ENCODE peak calls at places on chromosomes 12 and 14, in four cellular contexts. One of them, this sample, is unnamed.

GRCh38 chr12:115012861-115013667 is 329.1 kb upstream of the TBX3 start:
- DNase-seq in lower leg skin: no peak
- DNase-seq in brain microvascular endothelial cell: no peak
- DNase-seq in AG04450: no peak
- DNase-seq in this sample: peak

GRCh38 chr14:105180598-105181528 is at the start of gene NUDT14:
- DNase-seq in lower leg skin: peak
- DNase-seq in brain microvascular endothelial cell: peak
- DNase-seq in AG04450: no peak
- DNase-seq in this sample: peak

GRCh38 chr12:116441292-116441691 is 117.9 kb upstream of the MAP1LC3B2 start:
- DNase-seq in lower leg skin: no peak
- DNase-seq in brain microvascular endothelial cell: no peak
- DNase-seq in AG04450: no peak
- DNase-seq in this sample: peak

GRCh38 chr12:52148541-52149181 is 43.2 kb downstream of the KRT80 start:
- DNase-seq in lower leg skin: peak
- DNase-seq in brain microvascular endothelial cell: no peak
- DNase-seq in AG04450: no peak
- DNase-seq in this sample: peak

GRCh38 chr12:12582895-12583303 is 20.2 kb upstream of the DUSP16 start:
- DNase-seq in lower leg skin: no peak
- DNase-seq in brain microvascular endothelial cell: peak
- DNase-seq in AG04450: no peak
- DNase-seq in this sample: no peak

GRCh38 chr12:118983147-118983824 is 1.9 kb downstream of the SRRM4 start:
- DNase-seq in lower leg skin: no peak
- DNase-seq in brain microvascular endothelial cell: no peak
- DNase-seq in AG04450: no peak
- DNase-seq in this sample: no peak

GRCh38 chr12:41709463-41710285 is 435.0 kb downstream of the GXYLT1 start:
- DNase-seq in lower leg skin: no peak
- DNase-seq in brain microvascular endothelial cell: no peak
- DNase-seq in AG04450: no peak
- DNase-seq in this sample: no peak

GRCh38 chr14:95123895-95124579 is 33.3 kb downstream of the DICER1 start:
- DNase-seq in lower leg skin: no peak
- DNase-seq in brain microvascular endothelial cell: no peak
- DNase-seq in AG04450: no peak
- DNase-seq in this sample: no peak

GRCh38 chr14:65958664-65959562 is 527.3 kb upstream of the CCDC196 start:
- DNase-seq in lower leg skin: peak
- DNase-seq in brain microvascular endothelial cell: no peak
- DNase-seq in AG04450: no peak
- DNase-seq in this sample: peak

GRCh38 chr12:126493366-126494108 is 1428.3 kb downstream of the AACS start:
- DNase-seq in lower leg skin: no peak
- DNase-seq in brain microvascular endothelial cell: no peak
- DNase-seq in AG04450: no peak
- DNase-seq in this sample: no peak

GRCh38 chr14:102605026-102605425 is 12.6 kb downstream of the RCOR1 start:
- DNase-seq in lower leg skin: no peak
- DNase-seq in brain microvascular endothelial cell: no peak
- DNase-seq in AG04450: no peak
- DNase-seq in this sample: no peak

GRCh38 chr14:102604183-102604582 is 11.7 kb downstream of the RCOR1 start:
- DNase-seq in lower leg skin: no peak
- DNase-seq in brain microvascular endothelial cell: no peak
- DNase-seq in AG04450: no peak
- DNase-seq in this sample: no peak

GRCh38 chr14:102606296-102606695 is 13.8 kb downstream of the RCOR1 start:
- DNase-seq in lower leg skin: no peak
- DNase-seq in brain microvascular endothelial cell: no peak
- DNase-seq in AG04450: no peak
- DNase-seq in this sample: no peak

GRCh38 chr14:102610968-102611811 is 18.7 kb downstream of the RCOR1 start:
- DNase-seq in lower leg skin: no peak
- DNase-seq in brain microvascular endothelial cell: no peak
- DNase-seq in AG04450: no peak
- DNase-seq in this sample: no peak

DNA sequence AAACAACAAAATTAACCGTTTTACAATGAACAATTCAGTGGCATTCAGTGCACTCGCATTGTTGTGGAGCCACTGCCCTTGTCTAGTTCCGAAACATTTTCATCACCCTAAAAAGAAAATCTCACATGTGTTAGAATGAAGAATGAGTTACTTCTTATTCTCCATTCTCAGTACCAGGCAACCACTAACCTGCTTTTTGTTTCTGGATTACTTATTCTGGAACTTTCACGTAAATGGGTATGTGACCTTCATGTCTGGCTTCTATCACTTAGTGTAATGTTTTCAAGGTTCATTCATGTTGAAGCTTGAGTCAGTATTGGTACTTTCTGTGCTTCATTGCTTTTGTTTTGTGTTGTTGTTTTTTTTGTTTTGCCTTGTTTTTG is 15.6 kb downstream of the RCOR1 start:
- DNase-seq in lower leg skin: no peak
- DNase-seq in brain microvascular endothelial cell: no peak
- DNase-seq in AG04450: no peak
- DNase-seq in this sample: no peak
- TF ChIP-seq CTCF in lower leg skin: no peak
- TF ChIP-seq CTCF in brain microvascular endothelial cell: no peak
- TF ChIP-seq CTCF in AG04450: no peak
- TF ChIP-seq CTCF in this sample: no peak

GRCh38 chr14:64614214-64614613 is 64.5 kb downstream of the PPP1R36 start:
- DNase-seq in lower leg skin: no peak
- DNase-seq in brain microvascular endothelial cell: no peak
- DNase-seq in AG04450: no peak
- DNase-seq in this sample: no peak
- TF ChIP-seq CTCF in lower leg skin: no peak
- TF ChIP-seq CTCF in brain microvascular endothelial cell: no peak
- TF ChIP-seq CTCF in AG04450: no peak
- TF ChIP-seq CTCF in this sample: no peak

GRCh38 chr12:127893875-127894635 is 372.9 kb upstream of the TMEM132C start:
- DNase-seq in lower leg skin: no peak
- DNase-seq in brain microvascular endothelial cell: peak
- DNase-seq in AG04450: no peak
- DNase-seq in this sample: no peak
- TF ChIP-seq CTCF in lower leg skin: no peak
- TF ChIP-seq CTCF in brain microvascular endothelial cell: peak
- TF ChIP-seq CTCF in AG04450: no peak
- TF ChIP-seq CTCF in this sample: no peak

GRCh38 chr12:132218915-132219314 is 74.7 kb downstream of the NOC4L start:
- DNase-seq in lower leg skin: no peak
- DNase-seq in brain microvascular endothelial cell: no peak
- DNase-seq in AG04450: no peak
- DNase-seq in this sample: no peak
- TF ChIP-seq CTCF in lower leg skin: no peak
- TF ChIP-seq CTCF in brain microvascular endothelial cell: peak
- TF ChIP-seq CTCF in AG04450: peak
- TF ChIP-seq CTCF in this sample: peak

DNA sequence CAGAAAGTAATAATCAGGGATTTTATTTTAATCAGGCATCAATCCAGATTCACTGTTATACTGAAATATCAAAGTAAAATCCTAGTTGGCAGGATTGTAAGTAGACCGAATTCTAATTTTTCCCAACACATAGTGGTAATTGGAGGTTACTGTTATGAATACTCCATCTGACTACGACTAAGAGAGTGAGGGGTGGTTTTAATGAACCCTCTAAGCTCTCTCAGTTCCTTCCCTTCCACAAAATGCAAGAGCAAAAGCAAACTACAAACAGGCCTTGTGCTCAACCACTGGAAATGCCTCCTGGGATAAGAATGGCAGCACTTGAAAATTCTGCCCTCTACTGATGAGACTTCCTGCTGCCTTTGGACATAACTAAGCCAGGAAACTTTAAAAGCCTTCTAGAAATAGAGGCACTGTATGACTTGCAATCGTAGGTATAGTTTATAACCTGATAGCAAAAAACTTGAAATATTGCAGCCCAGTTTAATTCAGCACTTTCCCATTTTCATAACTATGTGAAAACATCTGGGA is 184.8 kb downstream of the SLC16A7 start:
- DNase-seq in lower leg skin: no peak
- DNase-seq in brain microvascular endothelial cell: peak
- DNase-seq in AG04450: no peak
- DNase-seq in this sample: no peak
- TF ChIP-seq CTCF in lower leg skin: no peak
- TF ChIP-seq CTCF in brain microvascular endothelial cell: peak
- TF ChIP-seq CTCF in AG04450: peak
- TF ChIP-seq CTCF in this sample: no peak

DNA sequence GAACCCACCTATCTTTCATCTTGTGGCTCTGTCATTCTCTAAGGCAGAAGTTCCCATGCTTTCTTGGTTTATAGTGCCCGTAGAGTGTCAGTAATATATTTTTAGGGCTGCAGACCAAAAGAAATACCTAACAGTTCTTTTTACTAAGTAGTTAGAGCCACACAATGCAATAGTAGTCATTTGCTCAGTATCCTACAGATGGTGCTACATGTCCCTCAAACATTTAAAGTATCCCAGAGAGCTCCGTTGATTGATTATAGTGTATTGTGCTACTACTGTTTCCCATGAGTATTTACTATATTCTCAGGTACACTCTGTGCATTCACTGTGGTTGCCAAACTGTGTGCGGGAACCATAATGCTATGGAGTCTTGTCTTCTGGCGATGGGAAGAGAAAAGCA is 4.7 kb upstream of the PLBD1 start:
- DNase-seq in lower leg skin: no peak
- DNase-seq in brain microvascular endothelial cell: no peak
- DNase-seq in AG04450: no peak
- DNase-seq in this sample: no peak
- TF ChIP-seq CTCF in lower leg skin: no peak
- TF ChIP-seq CTCF in brain microvascular endothelial cell: no peak
- TF ChIP-seq CTCF in AG04450: no peak
- TF ChIP-seq CTCF in this sample: no peak

GRCh38 chr12:39365364-39366001 is 77.4 kb downstream of the KIF21A start:
- DNase-seq in lower leg skin: no peak
- DNase-seq in brain microvascular endothelial cell: no peak
- DNase-seq in AG04450: no peak
- DNase-seq in this sample: no peak
- TF ChIP-seq CTCF in lower leg skin: no peak
- TF ChIP-seq CTCF in brain microvascular endothelial cell: no peak
- TF ChIP-seq CTCF in AG04450: no peak
- TF ChIP-seq CTCF in this sample: no peak

DNA sequence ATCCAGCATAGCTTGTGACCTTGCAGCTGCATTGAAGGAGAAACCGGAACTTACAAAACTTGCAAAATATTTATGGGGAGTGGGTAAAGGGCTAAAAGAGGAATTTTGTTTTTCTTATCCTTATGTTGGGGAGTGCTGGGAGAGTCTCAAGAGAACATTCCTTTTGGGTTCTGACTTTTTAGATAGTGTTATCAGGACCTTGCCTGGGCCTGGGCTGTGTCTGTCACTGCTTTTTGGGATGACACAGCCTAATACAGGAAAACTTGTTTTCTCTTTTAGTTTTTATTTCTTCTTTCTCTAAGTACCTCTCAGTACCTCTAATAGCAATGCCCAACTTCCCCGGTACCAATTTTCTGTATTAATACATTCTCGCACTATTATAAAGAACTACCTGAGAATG is 850.6 kb downstream of the RPS29 start:
- DNase-seq in lower leg skin: no peak
- DNase-seq in brain microvascular endothelial cell: no peak
- DNase-seq in AG04450: no peak
- DNase-seq in this sample: no peak
- TF ChIP-seq CTCF in lower leg skin: no peak
- TF ChIP-seq CTCF in brain microvascular endothelial cell: no peak
- TF ChIP-seq CTCF in AG04450: no peak
- TF ChIP-seq CTCF in this sample: no peak